ENCODE peak calls at places on chromosomes 11 and 22, in five cellular contexts. Y is CD8-positive, alpha-beta T cell; G is HepG2; A is pancreas; K is left lung. I is an unnamed sample. For H3K4me1, the result is how much of the 10 kb centered on the place peaks cover.

GRCh38 chr11:59158206-59159068 is 13.5 kb upstream of the DTX4 start:
- DNase-seq in A (peak), K (no peak), Y (peak), G (peak), I (no peak)

GRCh38 chr22:30423296-30423958 is 2.1 kb upstream of the MTFP1 start:
- DNase-seq in Y (peak), K (peak), A (no peak), G (no peak), I (peak)

GRCh38 chr22:38935023-38935422 is 22.4 kb upstream of the APOBEC3A start:
- DNase-seq in A (peak), Y (no peak), K (peak), G (no peak), I (peak)

GRCh38 chr11:130817608-130817944 is 98.7 kb downstream of the SNX19 start:
- DNase-seq in K (no peak), G (no peak), A (no peak), Y (no peak), I (no peak)

GRCh38 chr11:68440254-68440653 is 20.3 kb upstream of the PPP6R3 start:
- DNase-seq in G (no peak), Y (no peak), A (no peak), K (peak), I (no peak)

GRCh38 chr22:38947321-38948112 is 9.9 kb upstream of the APOBEC3A start:
- DNase-seq in Y (no peak), K (peak), A (no peak), G (no peak), I (peak)

GRCh38 chr11:117583063-117583801 is 213.8 kb downstream of the DSCAML1 start:
- DNase-seq in K (no peak), G (no peak), Y (no peak), A (no peak), I (no peak)

GRCh38 chr11:2467695-2468055 is 22.9 kb downstream of the KCNQ1 start:
- DNase-seq in G (no peak), A (no peak), K (peak), Y (no peak), I (no peak)

GRCh38 chr11:68757711-68758110 is 6.4 kb upstream of the TESMIN start:
- DNase-seq in K (no peak), Y (no peak), G (no peak), A (no peak), I (no peak)

GRCh38 chr11:17145972-17146371 is 61.8 kb downstream of the PIK3C2A start:
- DNase-seq in G (no peak), K (no peak), Y (no peak), A (no peak), I (no peak)

GRCh38 chr11:122348658-122349451 is 232.8 kb upstream of the BLID start:
- DNase-seq in A (no peak), K (no peak), G (no peak), Y (no peak), I (no peak)

GRCh38 chr11:75270896-75271415 is 30.4 kb downstream of the TPBGL start:
- DNase-seq in G (no peak), K (no peak), A (no peak), Y (peak), I (peak)

GRCh38 chr11:127683321-127683720 is 682.8 kb upstream of the KIRREL3 start:
- DNase-seq in Y (no peak), K (no peak), A (no peak), G (no peak), I (no peak)

GRCh38 chr11:85809881-85810280 is 1.1 kb downstream of the SYTL2 start:
- DNase-seq in A (no peak), K (no peak), Y (peak), G (peak), I (no peak)

GRCh38 chr11:412641-413119 is 2.1 kb downstream of the SIGIRR start:
- DNase-seq in Y (no peak), K (peak), A (no peak), G (no peak), I (no peak)

GRCh38 chr11:563812-564578 is 3.2 kb downstream of the RASSF7 start:
- DNase-seq in Y (no peak), G (no peak), A (no peak), K (no peak), I (no peak)

GRCh38 chr22:30204742-30205111 is 41.8 kb downstream of the LIF start:
- DNase-seq in A (peak), Y (no peak), G (no peak), K (no peak), I (no peak)

GRCh38 chr11:134751825-134752224 is 339.8 kb upstream of the B3GAT1 start:
- DNase-seq in A (no peak), G (no peak), Y (no peak), K (no peak), I (no peak)

GRCh38 chr22:37559521-37559900 is 769 bp upstream of the CDC42EP1 start:
- DNase-seq in A (no peak), K (no peak), Y (no peak), G (no peak), I (no peak)

GRCh38 chr11:11569936-11570491 is 51.8 kb downstream of the GALNT18 start:
- DNase-seq in K (peak), Y (no peak), A (peak), G (no peak), I (peak)

GRCh38 chr11:117259417-117259816 is 26.9 kb downstream of the RNF214 start:
- DNase-seq in A (no peak), Y (no peak), K (no peak), G (no peak), I (no peak)

GRCh38 chr11:63680842-63681207 is 475 bp upstream of the RTN3 start:
- DNase-seq in A (no peak), K (no peak), G (no peak), Y (no peak), I (no peak)

GRCh38 chr22:42768385-42769035 is 47.8 kb upstream of the A4GALT start:
- DNase-seq in K (no peak), Y (no peak), A (no peak), G (no peak), I (no peak)

GRCh38 chr11:68002943-68003845 is 703 bp downstream of the UNC93B1 start:
- DNase-seq in K (peak), Y (peak), A (peak), G (no peak), I (peak)

GRCh38 chr11:16881074-16881709 is 133.0 kb downstream of the PLEKHA7 start:
- DNase-seq in G (no peak), A (peak), K (no peak), Y (no peak), I (no peak)

GRCh38 chr11:17921620-17922473 is 91.0 kb downstream of the SERGEF start:
- DNase-seq in K (no peak), Y (no peak), A (no peak), G (no peak), I (no peak)

GRCh38 chr11:16607675-16608644 is 130.5 kb upstream of the C11orf58 start:
- DNase-seq in A (peak), K (peak), Y (no peak), G (no peak), I (peak)

GRCh38 chr11:32437406-32438345 is 2.3 kb upstream of the WT1 start:
- DNase-seq in G (no peak), Y (no peak), A (no peak), K (no peak), I (no peak)

GRCh38 chr11:6898911-6899310 is 6.6 kb upstream of the OR2D2 start:
- DNase-seq in G (no peak), A (no peak), K (no peak), Y (no peak), I (no peak)

GRCh38 chr11:79441159-79441875 is 487 bp upstream of the TENM4 start:
- DNase-seq in Y (no peak), A (no peak), G (no peak), K (no peak), I (no peak)

GRCh38 chr11:37105456-37105855 is 507.4 kb upstream of the RAG2 start:
- DNase-seq in A (no peak), K (no peak), G (no peak), Y (no peak), I (no peak)

GRCh38 chr22:24247564-24248344 is 2.9 kb upstream of the GGT5 start:
- DNase-seq in G (peak), K (peak), A (peak), Y (peak), I (peak)

GRCh38 chr22:24240381-24240780 is 4.5 kb downstream of the GGT5 start:
- DNase-seq in Y (no peak), A (no peak), K (no peak), G (no peak), I (no peak)

GRCh38 chr22:24247011-24247507 is 2.2 kb upstream of the GGT5 start:
- DNase-seq in Y (no peak), A (no peak), G (no peak), K (no peak), I (no peak)

GRCh38 chr22:24244144-24244787 is 616 bp downstream of the GGT5 start:
- DNase-seq in Y (no peak), G (no peak), K (no peak), A (peak), I (peak)
- H3K4me1 ChIP-seq in Y (under half), G (half or more), K (under half), A (under half), I (under half)

DNA sequence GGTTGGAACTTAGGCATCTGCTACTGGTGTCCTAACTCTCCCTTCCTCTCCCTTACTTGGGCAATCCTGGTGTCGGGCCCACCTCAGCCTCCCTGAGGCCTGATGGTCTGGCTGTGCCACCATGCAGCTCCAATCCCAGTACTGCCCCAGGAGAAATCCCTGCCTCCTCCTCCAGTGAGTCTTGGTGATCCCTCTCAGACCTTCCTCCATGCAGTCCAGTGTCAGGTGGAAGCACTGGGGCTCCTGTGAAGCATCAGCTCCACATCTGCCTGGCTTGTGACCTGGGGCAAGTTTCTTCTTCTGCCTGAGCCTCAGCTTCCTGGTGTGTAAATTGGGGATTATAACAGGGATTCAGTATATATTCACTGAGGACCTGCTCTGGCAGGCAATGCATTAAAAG is 1.8 kb upstream of the PELI3 start:
- DNase-seq in A (no peak), G (no peak), Y (no peak), K (no peak), I (no peak)
- H3K4me3 ChIP-seq in A (no peak), G (no peak), Y (no peak), K (no peak), I (no peak)

GRCh38 chr11:66983275-66983924 is 8.3 kb downstream of the C11orf86 start:
- DNase-seq in A (no peak), G (no peak), Y (no peak), K (no peak), I (no peak)

GRCh38 chr11:66988238-66988637 is 13.1 kb downstream of the C11orf86 start:
- DNase-seq in K (no peak), Y (no peak), G (no peak), A (no peak), I (no peak)

GRCh38 chr11:66987158-66987620 is 12.1 kb downstream of the C11orf86 start:
- DNase-seq in G (no peak), K (no peak), Y (no peak), A (no peak), I (no peak)

GRCh38 chr11:66985508-66986177 is 10.5 kb downstream of the C11orf86 start:
- DNase-seq in K (no peak), A (peak), Y (no peak), G (no peak), I (no peak)

GRCh38 chr11:66986178-66986545 is 11.1 kb downstream of the C11orf86 start:
- DNase-seq in Y (no peak), K (no peak), A (peak), G (no peak), I (no peak)
- H3K27ac ChIP-seq in Y (no peak), K (no peak), A (no peak), G (no peak), I (no peak)

GRCh38 chr11:65588199-65589054 is 7.2 kb downstream of the KCNK7 start:
- DNase-seq in Y (peak), A (peak), K (peak), G (peak), I (no peak)
- H3K4me1 ChIP-seq in Y (under half), A (under half), K (under half), G (under half), I (under half)

GRCh38 chr11:61972112-61972795 is 4.8 kb upstream of the FTH1 start:
- DNase-seq in K (no peak), A (peak), Y (no peak), G (no peak), I (no peak)
- H3K4me3 ChIP-seq in K (peak), A (no peak), Y (no peak), G (peak), I (no peak)

DNA sequence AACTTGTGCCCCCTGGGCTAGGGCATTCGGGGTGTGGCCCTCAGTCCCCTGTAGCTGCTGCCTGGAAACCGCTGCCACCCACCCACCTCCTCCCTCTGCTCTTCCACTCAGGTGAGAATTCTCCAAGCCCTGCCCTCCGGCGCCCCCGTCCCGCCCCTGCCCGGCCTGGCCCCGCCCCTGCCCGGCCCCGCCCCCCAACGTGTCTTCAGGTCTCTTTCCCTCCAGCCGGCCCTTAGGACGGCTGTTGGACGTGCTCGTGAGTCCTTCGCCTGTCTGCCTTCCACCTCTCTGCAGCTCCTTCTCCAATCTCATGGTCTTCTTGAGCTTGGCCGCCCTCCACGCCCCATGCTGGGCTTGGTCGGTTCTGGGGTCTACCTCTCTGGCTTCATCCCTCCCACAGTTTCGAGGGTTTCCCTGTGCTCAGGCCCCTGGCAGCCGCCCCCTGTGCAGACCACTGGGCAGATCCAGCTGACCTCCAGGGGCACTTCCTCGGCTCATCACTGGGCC is 12.2 kb downstream of the MAPK8IP2 start:
- DNase-seq in Y (no peak), A (no peak), G (no peak), K (peak), I (no peak)
- H3K27ac ChIP-seq in Y (no peak), A (no peak), G (peak), K (no peak), I (no peak)

DNA sequence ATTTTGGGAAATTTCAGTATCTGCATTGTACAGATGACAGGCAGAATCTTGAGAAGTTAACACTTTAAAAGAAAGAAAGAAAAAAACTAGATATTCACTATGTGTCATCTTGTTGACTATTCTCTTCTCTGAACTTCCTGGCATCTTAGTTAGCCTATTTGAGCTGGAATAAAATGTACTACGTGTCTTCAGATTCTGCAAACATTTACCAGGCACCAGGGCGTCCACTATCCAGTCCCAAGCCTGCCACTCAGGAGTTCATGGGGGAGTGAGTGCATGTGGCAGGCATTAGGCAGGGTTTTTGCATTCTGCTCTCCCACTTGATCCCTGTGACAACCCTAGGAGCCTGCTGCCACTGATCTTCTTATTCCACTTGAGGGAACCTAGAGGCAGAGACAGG is 25.0 kb downstream of the TIMP3 start:
- DNase-seq in G (no peak), A (no peak), K (no peak), Y (no peak), I (no peak)
- H3K4me1 ChIP-seq in G (under half), A (under half), K (under half), Y (under half), I (under half)

I was measured in RWPE2.